ENCODE peak calls at places on chromosomes 5 and 9, in eight cellular contexts. One of them, this sample, is unnamed.
A peak's percentile ranks its signal among the peaks of the same experiment; 100 is the strongest.

GRCh38 chr9:112112519-112112918 is 62.6 kb downstream of the SUSD1 start:
- DNase-seq in psoas muscle: no peak
- DNase-seq in HCT116: peak; percentile 83
- DNase-seq in gastrocnemius medialis: no peak
- DNase-seq in ovary: no peak
- DNase-seq in mammary epithelial cell: peak; percentile 94
- DNase-seq in prostate gland: no peak
- DNase-seq in lower lobe of right lung: no peak
- DNase-seq in this sample: no peak

GRCh38 chr9:85536076-85536475 is 205.7 kb downstream of the AGTPBP1 start:
- DNase-seq in psoas muscle: no peak
- DNase-seq in HCT116: no peak
- DNase-seq in gastrocnemius medialis: no peak
- DNase-seq in ovary: no peak
- DNase-seq in mammary epithelial cell: peak; percentile 52
- DNase-seq in prostate gland: no peak
- DNase-seq in lower lobe of right lung: peak; percentile 62
- DNase-seq in this sample: no peak

GRCh38 chr9:33459115-33459514 is 11.7 kb upstream of the AQP3 start:
- DNase-seq in psoas muscle: no peak
- DNase-seq in HCT116: no peak
- DNase-seq in gastrocnemius medialis: no peak
- DNase-seq in ovary: no peak
- DNase-seq in mammary epithelial cell: no peak
- DNase-seq in prostate gland: no peak
- DNase-seq in lower lobe of right lung: no peak
- DNase-seq in this sample: no peak

GRCh38 chr9:36855443-36856315 is 178.4 kb downstream of the PAX5 start:
- DNase-seq in psoas muscle: no peak
- DNase-seq in HCT116: peak; percentile 61
- DNase-seq in gastrocnemius medialis: no peak
- DNase-seq in ovary: no peak
- DNase-seq in mammary epithelial cell: no peak
- DNase-seq in prostate gland: no peak
- DNase-seq in lower lobe of right lung: no peak
- DNase-seq in this sample: no peak

GRCh38 chr9:133577463-133578112 is 31.6 kb downstream of the FAM163B start:
- DNase-seq in psoas muscle: no peak
- DNase-seq in HCT116: no peak
- DNase-seq in gastrocnemius medialis: no peak
- DNase-seq in ovary: no peak
- DNase-seq in mammary epithelial cell: no peak
- DNase-seq in prostate gland: no peak
- DNase-seq in lower lobe of right lung: no peak
- DNase-seq in this sample: no peak

GRCh38 chr9:128921881-128922763 is 1.3 kb downstream of the PHYHD1 start:
- DNase-seq in psoas muscle: peak; percentile 78
- DNase-seq in HCT116: no peak
- DNase-seq in gastrocnemius medialis: peak; percentile 30
- DNase-seq in ovary: peak; percentile 86
- DNase-seq in mammary epithelial cell: no peak
- DNase-seq in prostate gland: peak; percentile 42
- DNase-seq in lower lobe of right lung: peak; percentile 73
- DNase-seq in this sample: peak; percentile 51

GRCh38 chr9:92189782-92190535 is 74.7 kb upstream of the SPTLC1 start:
- DNase-seq in psoas muscle: no peak
- DNase-seq in HCT116: no peak
- DNase-seq in gastrocnemius medialis: no peak
- DNase-seq in ovary: no peak
- DNase-seq in mammary epithelial cell: no peak
- DNase-seq in prostate gland: no peak
- DNase-seq in lower lobe of right lung: no peak
- DNase-seq in this sample: no peak

GRCh38 chr5:50889790-50890189 is 223.4 kb downstream of the PARP8 start:
- DNase-seq in psoas muscle: no peak
- DNase-seq in HCT116: no peak
- DNase-seq in gastrocnemius medialis: no peak
- DNase-seq in ovary: no peak
- DNase-seq in mammary epithelial cell: peak; percentile 3
- DNase-seq in prostate gland: no peak
- DNase-seq in lower lobe of right lung: no peak
- DNase-seq in this sample: no peak

GRCh38 chr9:98539954-98540353 is 168.8 kb downstream of the GABBR2 start:
- DNase-seq in psoas muscle: no peak
- DNase-seq in HCT116: no peak
- DNase-seq in gastrocnemius medialis: no peak
- DNase-seq in ovary: no peak
- DNase-seq in mammary epithelial cell: no peak
- DNase-seq in prostate gland: no peak
- DNase-seq in lower lobe of right lung: no peak
- DNase-seq in this sample: no peak

GRCh38 chr5:145938699-145939531 is 2.5 kb downstream of the SH3RF2 start:
- DNase-seq in psoas muscle: no peak
- DNase-seq in HCT116: no peak
- DNase-seq in gastrocnemius medialis: no peak
- DNase-seq in ovary: no peak
- DNase-seq in mammary epithelial cell: peak; percentile 46
- DNase-seq in prostate gland: no peak
- DNase-seq in lower lobe of right lung: no peak
- DNase-seq in this sample: no peak

DNA sequence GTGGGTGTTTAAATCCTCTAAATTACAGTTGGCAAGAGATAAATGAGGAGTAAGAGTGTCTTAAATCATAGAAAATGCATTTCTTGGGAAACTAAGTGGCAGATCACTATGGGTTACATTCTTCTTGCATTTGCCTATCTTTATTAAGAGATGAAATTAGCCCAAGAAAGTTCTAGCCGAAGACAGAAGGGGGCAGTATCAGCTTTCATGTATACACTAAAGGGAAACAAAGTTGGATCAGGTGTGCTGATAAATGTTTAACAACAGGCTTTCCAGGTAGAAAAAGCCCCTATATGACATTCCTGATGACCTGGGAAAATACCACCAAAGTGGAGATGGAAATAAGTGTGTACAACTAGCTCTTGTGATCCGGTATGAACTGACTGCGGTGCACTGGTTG is 81.9 kb upstream of the TLR4 start:
- DNase-seq in psoas muscle: no peak
- DNase-seq in HCT116: no peak
- DNase-seq in gastrocnemius medialis: no peak
- DNase-seq in ovary: no peak
- DNase-seq in mammary epithelial cell: no peak
- DNase-seq in prostate gland: no peak
- DNase-seq in lower lobe of right lung: no peak
- DNase-seq in this sample: no peak
- TF ChIP-seq CTCF in psoas muscle: no peak
- TF ChIP-seq CTCF in HCT116: no peak
- TF ChIP-seq CTCF in gastrocnemius medialis: no peak
- TF ChIP-seq CTCF in ovary: no peak
- TF ChIP-seq CTCF in mammary epithelial cell: peak; percentile 32
- TF ChIP-seq CTCF in prostate gland: no peak
- TF ChIP-seq CTCF in lower lobe of right lung: no peak
- TF ChIP-seq CTCF in this sample: no peak

DNA sequence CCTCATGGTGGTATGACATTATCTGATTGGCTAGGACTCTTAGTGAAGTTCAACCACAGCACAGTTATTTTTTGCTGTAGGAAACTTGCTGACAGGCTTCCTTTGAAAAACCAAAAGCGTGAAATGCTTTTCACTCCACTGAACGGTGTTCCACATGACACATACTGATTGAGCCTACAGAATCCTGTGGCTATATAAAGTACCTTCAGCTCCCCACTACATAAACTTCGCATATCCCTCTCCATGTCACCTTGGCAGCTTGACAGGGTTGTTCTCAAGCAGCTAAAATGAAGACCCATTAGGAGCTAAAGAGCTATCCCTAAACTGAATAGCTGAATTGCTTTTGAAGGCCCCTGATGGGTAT is 91.6 kb downstream of the APBA1 start:
- DNase-seq in psoas muscle: no peak
- DNase-seq in HCT116: no peak
- DNase-seq in gastrocnemius medialis: no peak
- DNase-seq in ovary: no peak
- DNase-seq in mammary epithelial cell: no peak
- DNase-seq in prostate gland: no peak
- DNase-seq in lower lobe of right lung: no peak
- DNase-seq in this sample: no peak
- H3K4me1 ChIP-seq in psoas muscle: no peaks in the 10 kb centered on the region
- H3K4me1 ChIP-seq in HCT116: no peaks in the 10 kb centered on the region
- H3K4me1 ChIP-seq in gastrocnemius medialis: no peaks in the 10 kb centered on the region
- H3K4me1 ChIP-seq in ovary: peaks cover 9% of the 10 kb centered on the region
- H3K4me1 ChIP-seq in mammary epithelial cell: peaks cover 2% of the 10 kb centered on the region
- H3K4me1 ChIP-seq in prostate gland: no peaks in the 10 kb centered on the region
- H3K4me1 ChIP-seq in lower lobe of right lung: no peaks in the 10 kb centered on the region
- H3K4me1 ChIP-seq in this sample: no peaks in the 10 kb centered on the region

GRCh38 chr5:3341446-3342240 is 254.0 kb upstream of the IRX1 start:
- DNase-seq in psoas muscle: peak; percentile 37
- DNase-seq in HCT116: no peak
- DNase-seq in gastrocnemius medialis: no peak
- DNase-seq in ovary: no peak
- DNase-seq in mammary epithelial cell: no peak
- DNase-seq in prostate gland: no peak
- DNase-seq in lower lobe of right lung: no peak
- DNase-seq in this sample: no peak

GRCh38 chr5:3340471-3340870 is 255.2 kb upstream of the IRX1 start:
- DNase-seq in psoas muscle: no peak
- DNase-seq in HCT116: no peak
- DNase-seq in gastrocnemius medialis: no peak
- DNase-seq in ovary: no peak
- DNase-seq in mammary epithelial cell: no peak
- DNase-seq in prostate gland: no peak
- DNase-seq in lower lobe of right lung: no peak
- DNase-seq in this sample: no peak

GRCh38 chr5:3343911-3344310 is 251.7 kb upstream of the IRX1 start:
- DNase-seq in psoas muscle: peak; percentile 3
- DNase-seq in HCT116: no peak
- DNase-seq in gastrocnemius medialis: no peak
- DNase-seq in ovary: no peak
- DNase-seq in mammary epithelial cell: no peak
- DNase-seq in prostate gland: no peak
- DNase-seq in lower lobe of right lung: no peak
- DNase-seq in this sample: no peak

GRCh38 chr5:3343211-3343610 is 252.4 kb upstream of the IRX1 start:
- DNase-seq in psoas muscle: peak; percentile 26
- DNase-seq in HCT116: no peak
- DNase-seq in gastrocnemius medialis: no peak
- DNase-seq in ovary: no peak
- DNase-seq in mammary epithelial cell: no peak
- DNase-seq in prostate gland: no peak
- DNase-seq in lower lobe of right lung: no peak
- DNase-seq in this sample: no peak

DNA sequence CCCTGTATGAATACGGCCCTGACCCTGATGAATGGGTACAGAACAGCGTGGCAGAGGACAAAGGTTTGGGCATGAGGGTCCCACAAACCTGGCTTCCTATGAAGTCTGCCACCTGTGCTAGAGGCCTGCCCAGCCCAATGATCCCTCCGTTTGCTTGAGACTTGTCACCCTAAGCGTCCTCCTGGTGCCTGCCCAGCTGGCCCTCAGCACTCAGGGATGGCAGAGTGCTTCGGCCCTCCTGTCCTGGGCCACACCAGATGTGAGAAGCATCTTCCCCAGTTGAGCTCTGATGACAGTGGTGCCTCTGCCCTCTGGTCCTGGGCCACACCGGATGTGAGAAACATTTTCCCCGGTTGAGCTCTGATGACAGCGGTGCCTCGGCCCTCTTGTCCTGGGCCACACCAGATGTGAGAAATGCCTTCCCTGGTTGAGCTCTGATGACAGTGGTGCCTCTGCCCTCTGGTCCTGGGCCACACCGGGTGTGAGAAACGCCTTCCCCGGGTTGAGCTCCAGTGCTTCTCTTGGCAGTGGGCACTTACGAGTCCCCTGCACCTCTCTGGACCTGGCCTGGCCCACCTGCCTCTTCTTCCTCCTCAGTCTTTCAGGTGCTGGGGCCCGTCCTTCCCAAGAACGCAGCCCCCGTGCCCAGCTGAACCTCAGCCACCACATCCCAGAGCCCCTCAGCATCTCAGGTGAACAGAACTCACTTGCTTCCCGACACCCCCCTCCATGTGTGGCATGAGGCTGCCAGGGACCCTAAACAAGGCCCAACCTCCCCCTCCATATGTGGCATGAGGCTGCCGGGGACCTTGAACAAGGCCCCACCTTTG is 253.1 kb upstream of the IRX1 start:
- DNase-seq in psoas muscle: peak; percentile 34
- DNase-seq in HCT116: no peak
- DNase-seq in gastrocnemius medialis: no peak
- DNase-seq in ovary: no peak
- DNase-seq in mammary epithelial cell: no peak
- DNase-seq in prostate gland: no peak
- DNase-seq in lower lobe of right lung: no peak
- DNase-seq in this sample: no peak
- H3K9me3 ChIP-seq in psoas muscle: no peaks in the 10 kb centered on the region
- H3K9me3 ChIP-seq in HCT116: no peaks in the 10 kb centered on the region
- H3K9me3 ChIP-seq in gastrocnemius medialis: no peaks in the 10 kb centered on the region
- H3K9me3 ChIP-seq in ovary: no peaks in the 10 kb centered on the region
- H3K9me3 ChIP-seq in mammary epithelial cell: peaks cover 3% of the 10 kb centered on the region
- H3K9me3 ChIP-seq in prostate gland: no peaks in the 10 kb centered on the region
- H3K9me3 ChIP-seq in lower lobe of right lung: no peaks in the 10 kb centered on the region
- H3K9me3 ChIP-seq in this sample: peaks cover 3% of the 10 kb centered on the region

GRCh38 chr9:109862452-109862851 is 82.5 kb downstream of the PALM2AKAP2 start:
- DNase-seq in psoas muscle: no peak
- DNase-seq in HCT116: no peak
- DNase-seq in gastrocnemius medialis: no peak
- DNase-seq in ovary: no peak
- DNase-seq in mammary epithelial cell: no peak
- DNase-seq in prostate gland: no peak
- DNase-seq in lower lobe of right lung: no peak
- DNase-seq in this sample: no peak
- TF ChIP-seq CTCF in psoas muscle: no peak
- TF ChIP-seq CTCF in HCT116: peak; percentile 18
- TF ChIP-seq CTCF in gastrocnemius medialis: no peak
- TF ChIP-seq CTCF in ovary: no peak
- TF ChIP-seq CTCF in mammary epithelial cell: no peak
- TF ChIP-seq CTCF in prostate gland: no peak
- TF ChIP-seq CTCF in lower lobe of right lung: no peak
- TF ChIP-seq CTCF in this sample: no peak

DNA sequence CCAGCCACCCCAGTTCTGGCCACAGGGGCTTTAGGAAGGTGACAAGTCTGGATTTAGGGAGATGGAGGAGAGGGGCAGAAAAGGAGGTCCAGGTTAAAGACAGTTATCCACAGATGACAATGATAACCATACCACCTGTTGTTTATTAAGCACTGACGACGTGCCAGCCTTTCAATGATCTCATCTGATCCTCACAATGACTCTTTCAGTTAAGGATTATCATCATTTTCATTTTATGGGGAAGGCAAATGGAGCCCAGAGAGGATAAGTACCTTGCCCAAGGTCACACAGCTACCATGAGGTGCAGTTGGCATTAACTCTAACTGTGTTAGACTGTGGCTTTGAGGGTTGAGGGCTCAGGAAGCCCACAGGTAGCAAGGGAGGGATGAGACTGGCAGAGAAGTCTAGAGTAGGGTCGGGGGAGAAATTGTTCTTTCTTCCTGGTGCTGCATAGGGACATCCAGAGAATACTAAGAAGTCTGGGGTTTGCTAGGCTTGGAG is 21.5 kb upstream of the JADE2 start:
- DNase-seq in psoas muscle: no peak
- DNase-seq in HCT116: no peak
- DNase-seq in gastrocnemius medialis: no peak
- DNase-seq in ovary: no peak
- DNase-seq in mammary epithelial cell: peak; percentile 51
- DNase-seq in prostate gland: no peak
- DNase-seq in lower lobe of right lung: no peak
- DNase-seq in this sample: no peak
- H3K4me1 ChIP-seq in psoas muscle: peaks cover 47% of the 10 kb centered on the region
- H3K4me1 ChIP-seq in HCT116: peaks cover 77% of the 10 kb centered on the region
- H3K4me1 ChIP-seq in gastrocnemius medialis: peaks cover 44% of the 10 kb centered on the region
- H3K4me1 ChIP-seq in ovary: peaks cover 5% of the 10 kb centered on the region
- H3K4me1 ChIP-seq in mammary epithelial cell: peaks cover 50% of the 10 kb centered on the region
- H3K4me1 ChIP-seq in prostate gland: no peaks in the 10 kb centered on the region
- H3K4me1 ChIP-seq in lower lobe of right lung: peaks cover 44% of the 10 kb centered on the region
- H3K4me1 ChIP-seq in this sample: peaks cover 45% of the 10 kb centered on the region